ENCODE peak calls at places on chromosomes 2 and 18, in five cellular contexts. B is body of pancreas; N is activated CD8-positive, alpha-beta memory T cell treated with anti-CD3 and anti-CD28 coated beads for 4 hours; D is Right ventricle myocardium inferior; C is neuronal stem cell. M is an unnamed sample.

GRCh38 chr2:158060862-158061435 is 40.7 kb upstream of the UPP2 start:
- DNase-seq in B (no peak), N (no peak), D (no peak), C (no peak), M (no peak)

GRCh38 chr2:127913808-127914457 is 28.2 kb upstream of the AMMECR1L start:
- DNase-seq in B (no peak), N (no peak), D (no peak), C (no peak), M (no peak)

GRCh38 chr2:58545300-58546280 is 304.5 kb upstream of the FANCL start:
- DNase-seq in B (no peak), N (no peak), D (no peak), C (no peak), M (no peak)

GRCh38 chr18:53780666-53781065 is 443.8 kb downstream of the MBD2 start:
- DNase-seq in B (no peak), N (no peak), D (no peak), C (no peak), M (no peak)

GRCh38 chr2:238670341-238670681 is 177.6 kb upstream of the TWIST2 start:
- DNase-seq in B (no peak), N (no peak), D (no peak), C (no peak), M (no peak)

GRCh38 chr2:218615868-218616315 is 8.2 kb downstream of the PLCD4 start:
- DNase-seq in B (no peak), N (no peak), D (no peak), C (no peak), M (no peak)

GRCh38 chr2:36539631-36540030 is 58.3 kb downstream of the FEZ2 start:
- DNase-seq in B (no peak), N (no peak), D (no peak), C (no peak), M (no peak)

GRCh38 chr2:141911485-141912066 is 219.2 kb downstream of the LRP1B start:
- DNase-seq in B (peak; percentile 51), N (no peak), D (no peak), C (peak; percentile 17), M (no peak)

GRCh38 chr2:48467637-48468036 is 62.3 kb upstream of the STON1 start:
- DNase-seq in B (no peak), N (no peak), D (no peak), C (no peak), M (no peak)

GRCh38 chr2:70471129-70471528 is 82.5 kb downstream of the TGFA start:
- DNase-seq in B (no peak), N (no peak), D (no peak), C (no peak), M (no peak)

GRCh38 chr2:207558106-207558505 is 28.3 kb downstream of the CREB1 start:
- DNase-seq in B (no peak), N (no peak), D (no peak), C (no peak), M (no peak)

GRCh38 chr18:48181132-48181823 is 227.9 kb downstream of the ZBTB7C start:
- DNase-seq in B (no peak), N (no peak), D (no peak), C (no peak), M (no peak)

GRCh38 chr2:171566753-171567152 is 44.5 kb downstream of the CYBRD1 start:
- DNase-seq in B (no peak), N (no peak), D (no peak), C (no peak), M (no peak)

GRCh38 chr2:222805591-222806304 is 55.1 kb upstream of the ACSL3 start:
- DNase-seq in B (peak; percentile 22), N (no peak), D (no peak), C (no peak), M (no peak)

GRCh38 chr18:7020995-7021777 is 96.4 kb downstream of the LAMA1 start:
- DNase-seq in B (no peak), N (no peak), D (no peak), C (no peak), M (no peak)